ENCODE peak calls at places on chromosomes 16 and 17, in five cellular contexts. O, N, J, L and Y are unnamed samples.

GRCh38 chr17:41528959-41529353 is 848 bp upstream of the KRT19 start:
- DNase-seq in N (no peak), L (no peak), O (peak), J (no peak), Y (no peak)

GRCh38 chr17:45234641-45235040 is 13.0 kb downstream of the FMNL1 start:
- DNase-seq in J (no peak), N (peak), L (peak), O (peak), Y (no peak)

GRCh38 chr16:82867425-82867824 is 240.7 kb downstream of the CDH13 start:
- DNase-seq in L (no peak), O (no peak), N (no peak), J (no peak), Y (no peak)

GRCh38 chr16:19210175-19210924 is 42.3 kb downstream of the SYT17 start:
- DNase-seq in J (no peak), O (no peak), N (no peak), L (no peak), Y (no peak)

GRCh38 chr17:51258756-51259573 is 884 bp downstream of the MBTD1 start:
- DNase-seq in L (peak), J (no peak), O (peak), N (peak), Y (no peak)

GRCh38 chr17:27563532-27563931 is 67.5 kb upstream of the LGALS9 start:
- DNase-seq in L (no peak), N (no peak), J (no peak), O (no peak), Y (no peak)

GRCh38 chr17:75371339-75371738 is 34.1 kb downstream of the GRB2 start:
- DNase-seq in J (no peak), O (no peak), L (no peak), N (no peak), Y (no peak)

GRCh38 chr16:29927523-29927905 is 1.5 kb upstream of the KCTD13 start:
- DNase-seq in J (no peak), N (no peak), O (no peak), L (no peak), Y (no peak)

GRCh38 chr17:75834279-75834920 is 9.8 kb downstream of the UNC13D start:
- DNase-seq in N (no peak), L (no peak), O (no peak), J (no peak), Y (peak)

GRCh38 chr16:72051818-72052217 is 2.5 kb upstream of the HP start:
- DNase-seq in J (no peak), L (no peak), N (no peak), O (no peak), Y (no peak)

GRCh38 chr17:45672301-45672700 is 111.8 kb upstream of the CRHR1 start:
- DNase-seq in L (no peak), N (no peak), J (no peak), O (peak), Y (no peak)

GRCh38 chr17:29625037-29625750 is 2.5 kb upstream of the CORO6 start:
- DNase-seq in L (no peak), O (peak), J (no peak), N (peak), Y (no peak)

GRCh38 chr16:50458694-50459271 is 89.4 kb upstream of the NKD1 start:
- DNase-seq in O (peak), N (no peak), L (no peak), J (no peak), Y (no peak)

GRCh38 chr17:17749025-17749772 is 67.9 kb downstream of the RAI1 start:
- DNase-seq in O (peak), N (peak), J (no peak), L (no peak), Y (no peak)

GRCh38 chr17:45948498-45948880 is 50.6 kb upstream of the STH start:
- DNase-seq in L (no peak), O (no peak), J (no peak), N (no peak), Y (no peak)

GRCh38 chr16:31476305-31477219 is 4.6 kb downstream of the TGFB1I1 start:
- DNase-seq in J (peak), O (peak), L (peak), N (peak), Y (peak)

GRCh38 chr17:76268015-76268749 is 3.0 kb downstream of the UBALD2 start:
- DNase-seq in N (peak), L (peak), J (peak), O (no peak), Y (peak)

GRCh38 chr16:680967-681745 is 946 bp downstream of the STUB1 start:
- DNase-seq in J (no peak), L (peak), N (peak), O (peak), Y (no peak)

GRCh38 chr16:72236866-72237265 is 64.9 kb upstream of the PMFBP1 start:
- DNase-seq in O (no peak), J (no peak), N (no peak), L (no peak), Y (no peak)

GRCh38 chr16:65781363-65781762 is 585.1 kb upstream of the CDH5 start:
- DNase-seq in J (no peak), O (no peak), N (no peak), L (no peak), Y (no peak)

GRCh38 chr16:31868701-31869167 is 4.9 kb upstream of the ZNF267 start:
- DNase-seq in N (peak), O (peak), L (peak), J (peak), Y (peak)

GRCh38 chr16:87707097-87707496 is 58.7 kb downstream of the KLHDC4 start:
- DNase-seq in L (no peak), J (no peak), N (no peak), O (peak), Y (no peak)

GRCh38 chr17:57350266-57350665 is 93.9 kb downstream of the MSI2 start:
- DNase-seq in L (no peak), N (peak), J (no peak), O (peak), Y (no peak)

GRCh38 chr17:45994228-45994627 is 4.8 kb upstream of the STH start:
- DNase-seq in J (no peak), O (no peak), L (no peak), N (no peak), Y (no peak)

GRCh38 chr17:70905796-70906195 is 736.5 kb downstream of the KCNJ2 start:
- DNase-seq in J (peak), O (no peak), N (peak), L (no peak), Y (no peak)